ENCODE peak calls at places on chromosomes 12 and 14, in ten cellular contexts. One of them, this sample, is unnamed.

GRCh38 chr12:71011261-71011660 is 90.7 kb upstream of the PTPRR start:
- DNase-seq in activated naive CD8-positive, alpha-beta T cell treated with anti-CD3 and anti-CD28 coated beads, Interleukin-2, amount 50 U/mL, for 24 hours: no peak
- DNase-seq in activated T-cell treated with anti-CD3 and anti-CD28 coated beads, Interleukin-2, amount 50 U/mL, for 48 hours: no peak
- DNase-seq in iris pigment epithelial cell: peak
- DNase-seq in sciatic nerve: no peak
- DNase-seq in stimulated activated CD4-positive, alpha-beta T cell treated with anti-CD3 and anti-CD28 coated beads, Interleukin-2, amount 100 ng/mL, for 48 hours: no peak
- DNase-seq in NCI-H1092 treated with DMSO at 0.1 percent for 48 hours: no peak
- DNase-seq in NCI-H446 treated with DMSO at 0.1 percent for 48 hours: no peak
- DNase-seq in NCI-H2171 treated with DMSO at 0.1 percent for 48 hours: no peak
- DNase-seq in midbrain: no peak
- DNase-seq in this sample: no peak

GRCh38 chr12:101299346-101299745 is 19.4 kb downstream of the UTP20 start:
- DNase-seq in sciatic nerve: no peak
- DNase-seq in activated naive CD8-positive, alpha-beta T cell treated with anti-CD3 and anti-CD28 coated beads, Interleukin-2, amount 50 U/mL, for 24 hours: no peak
- DNase-seq in NCI-H446 treated with DMSO at 0.1 percent for 48 hours: no peak
- DNase-seq in iris pigment epithelial cell: peak
- DNase-seq in activated T-cell treated with anti-CD3 and anti-CD28 coated beads, Interleukin-2, amount 50 U/mL, for 48 hours: no peak
- DNase-seq in stimulated activated CD4-positive, alpha-beta T cell treated with anti-CD3 and anti-CD28 coated beads, Interleukin-2, amount 100 ng/mL, for 48 hours: no peak
- DNase-seq in NCI-H2171 treated with DMSO at 0.1 percent for 48 hours: no peak
- DNase-seq in midbrain: peak
- DNase-seq in NCI-H1092 treated with DMSO at 0.1 percent for 48 hours: no peak
- DNase-seq in this sample: no peak

GRCh38 chr14:35117112-35117511 is 4.7 kb downstream of the PPP2R3C start:
- DNase-seq in midbrain: no peak
- DNase-seq in activated naive CD8-positive, alpha-beta T cell treated with anti-CD3 and anti-CD28 coated beads, Interleukin-2, amount 50 U/mL, for 24 hours: no peak
- DNase-seq in NCI-H2171 treated with DMSO at 0.1 percent for 48 hours: no peak
- DNase-seq in NCI-H446 treated with DMSO at 0.1 percent for 48 hours: no peak
- DNase-seq in sciatic nerve: no peak
- DNase-seq in NCI-H1092 treated with DMSO at 0.1 percent for 48 hours: no peak
- DNase-seq in stimulated activated CD4-positive, alpha-beta T cell treated with anti-CD3 and anti-CD28 coated beads, Interleukin-2, amount 100 ng/mL, for 48 hours: no peak
- DNase-seq in activated T-cell treated with anti-CD3 and anti-CD28 coated beads, Interleukin-2, amount 50 U/mL, for 48 hours: no peak
- DNase-seq in iris pigment epithelial cell: peak
- DNase-seq in this sample: no peak

GRCh38 chr12:122841544-122842321 is 6.5 kb downstream of the HIP1R start:
- DNase-seq in midbrain: peak
- DNase-seq in iris pigment epithelial cell: peak
- DNase-seq in sciatic nerve: no peak
- DNase-seq in activated T-cell treated with anti-CD3 and anti-CD28 coated beads, Interleukin-2, amount 50 U/mL, for 48 hours: no peak
- DNase-seq in activated naive CD8-positive, alpha-beta T cell treated with anti-CD3 and anti-CD28 coated beads, Interleukin-2, amount 50 U/mL, for 24 hours: no peak
- DNase-seq in stimulated activated CD4-positive, alpha-beta T cell treated with anti-CD3 and anti-CD28 coated beads, Interleukin-2, amount 100 ng/mL, for 48 hours: no peak
- DNase-seq in NCI-H446 treated with DMSO at 0.1 percent for 48 hours: no peak
- DNase-seq in NCI-H1092 treated with DMSO at 0.1 percent for 48 hours: peak
- DNase-seq in NCI-H2171 treated with DMSO at 0.1 percent for 48 hours: no peak
- DNase-seq in this sample: peak

GRCh38 chr12:1907652-1908611 is 10.5 kb downstream of the CACNA2D4 start:
- DNase-seq in iris pigment epithelial cell: no peak
- DNase-seq in NCI-H1092 treated with DMSO at 0.1 percent for 48 hours: no peak
- DNase-seq in sciatic nerve: peak
- DNase-seq in NCI-H446 treated with DMSO at 0.1 percent for 48 hours: no peak
- DNase-seq in midbrain: no peak
- DNase-seq in stimulated activated CD4-positive, alpha-beta T cell treated with anti-CD3 and anti-CD28 coated beads, Interleukin-2, amount 100 ng/mL, for 48 hours: no peak
- DNase-seq in activated naive CD8-positive, alpha-beta T cell treated with anti-CD3 and anti-CD28 coated beads, Interleukin-2, amount 50 U/mL, for 24 hours: peak
- DNase-seq in NCI-H2171 treated with DMSO at 0.1 percent for 48 hours: no peak
- DNase-seq in activated T-cell treated with anti-CD3 and anti-CD28 coated beads, Interleukin-2, amount 50 U/mL, for 48 hours: peak
- DNase-seq in this sample: no peak

GRCh38 chr14:37597538-37598084 is 2.2 kb downstream of the TTC6 start:
- DNase-seq in midbrain: no peak
- DNase-seq in iris pigment epithelial cell: peak
- DNase-seq in NCI-H1092 treated with DMSO at 0.1 percent for 48 hours: no peak
- DNase-seq in activated naive CD8-positive, alpha-beta T cell treated with anti-CD3 and anti-CD28 coated beads, Interleukin-2, amount 50 U/mL, for 24 hours: no peak
- DNase-seq in NCI-H2171 treated with DMSO at 0.1 percent for 48 hours: peak
- DNase-seq in stimulated activated CD4-positive, alpha-beta T cell treated with anti-CD3 and anti-CD28 coated beads, Interleukin-2, amount 100 ng/mL, for 48 hours: no peak
- DNase-seq in NCI-H446 treated with DMSO at 0.1 percent for 48 hours: no peak
- DNase-seq in sciatic nerve: no peak
- DNase-seq in activated T-cell treated with anti-CD3 and anti-CD28 coated beads, Interleukin-2, amount 50 U/mL, for 48 hours: no peak
- DNase-seq in this sample: no peak

GRCh38 chr12:124694846-124695497 is 127.6 kb upstream of the NCOR2 start:
- DNase-seq in activated T-cell treated with anti-CD3 and anti-CD28 coated beads, Interleukin-2, amount 50 U/mL, for 48 hours: no peak
- DNase-seq in NCI-H2171 treated with DMSO at 0.1 percent for 48 hours: no peak
- DNase-seq in NCI-H446 treated with DMSO at 0.1 percent for 48 hours: no peak
- DNase-seq in sciatic nerve: no peak
- DNase-seq in midbrain: no peak
- DNase-seq in activated naive CD8-positive, alpha-beta T cell treated with anti-CD3 and anti-CD28 coated beads, Interleukin-2, amount 50 U/mL, for 24 hours: no peak
- DNase-seq in NCI-H1092 treated with DMSO at 0.1 percent for 48 hours: no peak
- DNase-seq in stimulated activated CD4-positive, alpha-beta T cell treated with anti-CD3 and anti-CD28 coated beads, Interleukin-2, amount 100 ng/mL, for 48 hours: no peak
- DNase-seq in iris pigment epithelial cell: peak
- DNase-seq in this sample: no peak

GRCh38 chr14:105100931-105101330 is 35.7 kb upstream of the GPR132 start:
- DNase-seq in NCI-H446 treated with DMSO at 0.1 percent for 48 hours: no peak
- DNase-seq in NCI-H1092 treated with DMSO at 0.1 percent for 48 hours: no peak
- DNase-seq in iris pigment epithelial cell: no peak
- DNase-seq in sciatic nerve: peak
- DNase-seq in midbrain: no peak
- DNase-seq in activated T-cell treated with anti-CD3 and anti-CD28 coated beads, Interleukin-2, amount 50 U/mL, for 48 hours: no peak
- DNase-seq in activated naive CD8-positive, alpha-beta T cell treated with anti-CD3 and anti-CD28 coated beads, Interleukin-2, amount 50 U/mL, for 24 hours: no peak
- DNase-seq in stimulated activated CD4-positive, alpha-beta T cell treated with anti-CD3 and anti-CD28 coated beads, Interleukin-2, amount 100 ng/mL, for 48 hours: no peak
- DNase-seq in NCI-H2171 treated with DMSO at 0.1 percent for 48 hours: no peak
- DNase-seq in this sample: no peak

GRCh38 chr14:105982664-105983063 is 456.3 kb downstream of the TMEM121 start:
- DNase-seq in NCI-H1092 treated with DMSO at 0.1 percent for 48 hours: no peak
- DNase-seq in NCI-H2171 treated with DMSO at 0.1 percent for 48 hours: no peak
- DNase-seq in activated T-cell treated with anti-CD3 and anti-CD28 coated beads, Interleukin-2, amount 50 U/mL, for 48 hours: no peak
- DNase-seq in sciatic nerve: no peak
- DNase-seq in iris pigment epithelial cell: no peak
- DNase-seq in stimulated activated CD4-positive, alpha-beta T cell treated with anti-CD3 and anti-CD28 coated beads, Interleukin-2, amount 100 ng/mL, for 48 hours: no peak
- DNase-seq in midbrain: no peak
- DNase-seq in NCI-H446 treated with DMSO at 0.1 percent for 48 hours: no peak
- DNase-seq in activated naive CD8-positive, alpha-beta T cell treated with anti-CD3 and anti-CD28 coated beads, Interleukin-2, amount 50 U/mL, for 24 hours: no peak
- DNase-seq in this sample: no peak

GRCh38 chr12:110921262-110921661 is 883 bp upstream of the MYL2 start:
- DNase-seq in activated T-cell treated with anti-CD3 and anti-CD28 coated beads, Interleukin-2, amount 50 U/mL, for 48 hours: no peak
- DNase-seq in activated naive CD8-positive, alpha-beta T cell treated with anti-CD3 and anti-CD28 coated beads, Interleukin-2, amount 50 U/mL, for 24 hours: no peak
- DNase-seq in NCI-H2171 treated with DMSO at 0.1 percent for 48 hours: no peak
- DNase-seq in sciatic nerve: no peak
- DNase-seq in midbrain: no peak
- DNase-seq in iris pigment epithelial cell: peak
- DNase-seq in NCI-H1092 treated with DMSO at 0.1 percent for 48 hours: no peak
- DNase-seq in NCI-H446 treated with DMSO at 0.1 percent for 48 hours: no peak
- DNase-seq in stimulated activated CD4-positive, alpha-beta T cell treated with anti-CD3 and anti-CD28 coated beads, Interleukin-2, amount 100 ng/mL, for 48 hours: no peak
- DNase-seq in this sample: no peak

GRCh38 chr12:40078201-40078730 is 27.6 kb downstream of the SLC2A13 start:
- DNase-seq in activated T-cell treated with anti-CD3 and anti-CD28 coated beads, Interleukin-2, amount 50 U/mL, for 48 hours: no peak
- DNase-seq in NCI-H446 treated with DMSO at 0.1 percent for 48 hours: no peak
- DNase-seq in iris pigment epithelial cell: no peak
- DNase-seq in NCI-H2171 treated with DMSO at 0.1 percent for 48 hours: no peak
- DNase-seq in midbrain: no peak
- DNase-seq in activated naive CD8-positive, alpha-beta T cell treated with anti-CD3 and anti-CD28 coated beads, Interleukin-2, amount 50 U/mL, for 24 hours: no peak
- DNase-seq in sciatic nerve: no peak
- DNase-seq in stimulated activated CD4-positive, alpha-beta T cell treated with anti-CD3 and anti-CD28 coated beads, Interleukin-2, amount 100 ng/mL, for 48 hours: no peak
- DNase-seq in NCI-H1092 treated with DMSO at 0.1 percent for 48 hours: no peak
- DNase-seq in this sample: no peak

GRCh38 chr12:32104572-32105355 is 1.9 kb upstream of the BICD1 start:
- DNase-seq in stimulated activated CD4-positive, alpha-beta T cell treated with anti-CD3 and anti-CD28 coated beads, Interleukin-2, amount 100 ng/mL, for 48 hours: no peak
- DNase-seq in midbrain: peak
- DNase-seq in activated T-cell treated with anti-CD3 and anti-CD28 coated beads, Interleukin-2, amount 50 U/mL, for 48 hours: no peak
- DNase-seq in NCI-H1092 treated with DMSO at 0.1 percent for 48 hours: no peak
- DNase-seq in iris pigment epithelial cell: no peak
- DNase-seq in sciatic nerve: no peak
- DNase-seq in NCI-H446 treated with DMSO at 0.1 percent for 48 hours: no peak
- DNase-seq in NCI-H2171 treated with DMSO at 0.1 percent for 48 hours: no peak
- DNase-seq in activated naive CD8-positive, alpha-beta T cell treated with anti-CD3 and anti-CD28 coated beads, Interleukin-2, amount 50 U/mL, for 24 hours: no peak
- DNase-seq in this sample: no peak

GRCh38 chr14:101064121-101064661 is 160.7 kb upstream of the RTL1 start:
- DNase-seq in NCI-H2171 treated with DMSO at 0.1 percent for 48 hours: no peak
- DNase-seq in activated T-cell treated with anti-CD3 and anti-CD28 coated beads, Interleukin-2, amount 50 U/mL, for 48 hours: no peak
- DNase-seq in stimulated activated CD4-positive, alpha-beta T cell treated with anti-CD3 and anti-CD28 coated beads, Interleukin-2, amount 100 ng/mL, for 48 hours: no peak
- DNase-seq in midbrain: no peak
- DNase-seq in NCI-H1092 treated with DMSO at 0.1 percent for 48 hours: no peak
- DNase-seq in activated naive CD8-positive, alpha-beta T cell treated with anti-CD3 and anti-CD28 coated beads, Interleukin-2, amount 50 U/mL, for 24 hours: no peak
- DNase-seq in NCI-H446 treated with DMSO at 0.1 percent for 48 hours: no peak
- DNase-seq in iris pigment epithelial cell: no peak
- DNase-seq in sciatic nerve: peak
- DNase-seq in this sample: no peak

GRCh38 chr12:25839470-25839869 is 119.0 kb upstream of the RASSF8 start:
- DNase-seq in iris pigment epithelial cell: peak
- DNase-seq in midbrain: no peak
- DNase-seq in NCI-H1092 treated with DMSO at 0.1 percent for 48 hours: no peak
- DNase-seq in sciatic nerve: no peak
- DNase-seq in NCI-H446 treated with DMSO at 0.1 percent for 48 hours: no peak
- DNase-seq in stimulated activated CD4-positive, alpha-beta T cell treated with anti-CD3 and anti-CD28 coated beads, Interleukin-2, amount 100 ng/mL, for 48 hours: no peak
- DNase-seq in NCI-H2171 treated with DMSO at 0.1 percent for 48 hours: no peak
- DNase-seq in activated T-cell treated with anti-CD3 and anti-CD28 coated beads, Interleukin-2, amount 50 U/mL, for 48 hours: no peak
- DNase-seq in activated naive CD8-positive, alpha-beta T cell treated with anti-CD3 and anti-CD28 coated beads, Interleukin-2, amount 50 U/mL, for 24 hours: no peak
- DNase-seq in this sample: no peak

GRCh38 chr14:97074456-97074855 is 277.3 kb downstream of the VRK1 start:
- DNase-seq in NCI-H1092 treated with DMSO at 0.1 percent for 48 hours: no peak
- DNase-seq in iris pigment epithelial cell: no peak
- DNase-seq in NCI-H446 treated with DMSO at 0.1 percent for 48 hours: no peak
- DNase-seq in activated naive CD8-positive, alpha-beta T cell treated with anti-CD3 and anti-CD28 coated beads, Interleukin-2, amount 50 U/mL, for 24 hours: no peak
- DNase-seq in NCI-H2171 treated with DMSO at 0.1 percent for 48 hours: no peak
- DNase-seq in midbrain: no peak
- DNase-seq in activated T-cell treated with anti-CD3 and anti-CD28 coated beads, Interleukin-2, amount 50 U/mL, for 48 hours: no peak
- DNase-seq in sciatic nerve: no peak
- DNase-seq in stimulated activated CD4-positive, alpha-beta T cell treated with anti-CD3 and anti-CD28 coated beads, Interleukin-2, amount 100 ng/mL, for 48 hours: no peak
- DNase-seq in this sample: no peak

GRCh38 chr12:2250797-2251196 is 198.0 kb downstream of the CACNA1C start:
- DNase-seq in activated T-cell treated with anti-CD3 and anti-CD28 coated beads, Interleukin-2, amount 50 U/mL, for 48 hours: no peak
- DNase-seq in iris pigment epithelial cell: no peak
- DNase-seq in NCI-H1092 treated with DMSO at 0.1 percent for 48 hours: no peak
- DNase-seq in stimulated activated CD4-positive, alpha-beta T cell treated with anti-CD3 and anti-CD28 coated beads, Interleukin-2, amount 100 ng/mL, for 48 hours: no peak
- DNase-seq in sciatic nerve: no peak
- DNase-seq in activated naive CD8-positive, alpha-beta T cell treated with anti-CD3 and anti-CD28 coated beads, Interleukin-2, amount 50 U/mL, for 24 hours: no peak
- DNase-seq in NCI-H2171 treated with DMSO at 0.1 percent for 48 hours: no peak
- DNase-seq in NCI-H446 treated with DMSO at 0.1 percent for 48 hours: no peak
- DNase-seq in midbrain: no peak
- DNase-seq in this sample: no peak

GRCh38 chr14:23360496-23360895 is 4.5 kb downstream of the EFS start:
- DNase-seq in activated naive CD8-positive, alpha-beta T cell treated with anti-CD3 and anti-CD28 coated beads, Interleukin-2, amount 50 U/mL, for 24 hours: no peak
- DNase-seq in stimulated activated CD4-positive, alpha-beta T cell treated with anti-CD3 and anti-CD28 coated beads, Interleukin-2, amount 100 ng/mL, for 48 hours: no peak
- DNase-seq in NCI-H2171 treated with DMSO at 0.1 percent for 48 hours: no peak
- DNase-seq in NCI-H1092 treated with DMSO at 0.1 percent for 48 hours: no peak
- DNase-seq in activated T-cell treated with anti-CD3 and anti-CD28 coated beads, Interleukin-2, amount 50 U/mL, for 48 hours: no peak
- DNase-seq in sciatic nerve: no peak
- DNase-seq in midbrain: peak
- DNase-seq in iris pigment epithelial cell: no peak
- DNase-seq in NCI-H446 treated with DMSO at 0.1 percent for 48 hours: no peak
- DNase-seq in this sample: no peak

GRCh38 chr12:129871991-129872969 is 31.5 kb downstream of the TMEM132D start:
- DNase-seq in iris pigment epithelial cell: no peak
- DNase-seq in activated T-cell treated with anti-CD3 and anti-CD28 coated beads, Interleukin-2, amount 50 U/mL, for 48 hours: no peak
- DNase-seq in midbrain: no peak
- DNase-seq in stimulated activated CD4-positive, alpha-beta T cell treated with anti-CD3 and anti-CD28 coated beads, Interleukin-2, amount 100 ng/mL, for 48 hours: no peak
- DNase-seq in activated naive CD8-positive, alpha-beta T cell treated with anti-CD3 and anti-CD28 coated beads, Interleukin-2, amount 50 U/mL, for 24 hours: no peak
- DNase-seq in sciatic nerve: no peak
- DNase-seq in NCI-H446 treated with DMSO at 0.1 percent for 48 hours: no peak
- DNase-seq in NCI-H1092 treated with DMSO at 0.1 percent for 48 hours: peak
- DNase-seq in NCI-H2171 treated with DMSO at 0.1 percent for 48 hours: no peak
- DNase-seq in this sample: no peak

GRCh38 chr14:101755591-101756324 is 5.8 kb upstream of the PPP2R5C start:
- DNase-seq in iris pigment epithelial cell: no peak
- DNase-seq in midbrain: no peak
- DNase-seq in sciatic nerve: no peak
- DNase-seq in stimulated activated CD4-positive, alpha-beta T cell treated with anti-CD3 and anti-CD28 coated beads, Interleukin-2, amount 100 ng/mL, for 48 hours: no peak
- DNase-seq in NCI-H446 treated with DMSO at 0.1 percent for 48 hours: no peak
- DNase-seq in NCI-H2171 treated with DMSO at 0.1 percent for 48 hours: no peak
- DNase-seq in NCI-H1092 treated with DMSO at 0.1 percent for 48 hours: no peak
- DNase-seq in activated T-cell treated with anti-CD3 and anti-CD28 coated beads, Interleukin-2, amount 50 U/mL, for 48 hours: no peak
- DNase-seq in activated naive CD8-positive, alpha-beta T cell treated with anti-CD3 and anti-CD28 coated beads, Interleukin-2, amount 50 U/mL, for 24 hours: no peak
- DNase-seq in this sample: no peak

GRCh38 chr12:65685514-65685913 is 138.8 kb upstream of the HMGA2 start:
- DNase-seq in NCI-H2171 treated with DMSO at 0.1 percent for 48 hours: no peak
- DNase-seq in activated T-cell treated with anti-CD3 and anti-CD28 coated beads, Interleukin-2, amount 50 U/mL, for 48 hours: no peak
- DNase-seq in NCI-H1092 treated with DMSO at 0.1 percent for 48 hours: no peak
- DNase-seq in sciatic nerve: no peak
- DNase-seq in iris pigment epithelial cell: peak
- DNase-seq in midbrain: no peak
- DNase-seq in activated naive CD8-positive, alpha-beta T cell treated with anti-CD3 and anti-CD28 coated beads, Interleukin-2, amount 50 U/mL, for 24 hours: no peak
- DNase-seq in NCI-H446 treated with DMSO at 0.1 percent for 48 hours: no peak
- DNase-seq in stimulated activated CD4-positive, alpha-beta T cell treated with anti-CD3 and anti-CD28 coated beads, Interleukin-2, amount 100 ng/mL, for 48 hours: no peak
- DNase-seq in this sample: no peak

GRCh38 chr14:46651526-46652144 is at the start of gene RPL10L:
- DNase-seq in activated T-cell treated with anti-CD3 and anti-CD28 coated beads, Interleukin-2, amount 50 U/mL, for 48 hours: no peak
- DNase-seq in NCI-H2171 treated with DMSO at 0.1 percent for 48 hours: no peak
- DNase-seq in stimulated activated CD4-positive, alpha-beta T cell treated with anti-CD3 and anti-CD28 coated beads, Interleukin-2, amount 100 ng/mL, for 48 hours: no peak
- DNase-seq in midbrain: no peak
- DNase-seq in activated naive CD8-positive, alpha-beta T cell treated with anti-CD3 and anti-CD28 coated beads, Interleukin-2, amount 50 U/mL, for 24 hours: no peak
- DNase-seq in NCI-H446 treated with DMSO at 0.1 percent for 48 hours: no peak
- DNase-seq in NCI-H1092 treated with DMSO at 0.1 percent for 48 hours: no peak
- DNase-seq in iris pigment epithelial cell: no peak
- DNase-seq in sciatic nerve: no peak
- DNase-seq in this sample: no peak

GRCh38 chr12:23197266-23197665 is 572.3 kb downstream of the ETNK1 start:
- DNase-seq in iris pigment epithelial cell: peak
- DNase-seq in NCI-H1092 treated with DMSO at 0.1 percent for 48 hours: no peak
- DNase-seq in NCI-H2171 treated with DMSO at 0.1 percent for 48 hours: no peak
- DNase-seq in stimulated activated CD4-positive, alpha-beta T cell treated with anti-CD3 and anti-CD28 coated beads, Interleukin-2, amount 100 ng/mL, for 48 hours: no peak
- DNase-seq in midbrain: no peak
- DNase-seq in activated naive CD8-positive, alpha-beta T cell treated with anti-CD3 and anti-CD28 coated beads, Interleukin-2, amount 50 U/mL, for 24 hours: no peak
- DNase-seq in sciatic nerve: no peak
- DNase-seq in activated T-cell treated with anti-CD3 and anti-CD28 coated beads, Interleukin-2, amount 50 U/mL, for 48 hours: no peak
- DNase-seq in NCI-H446 treated with DMSO at 0.1 percent for 48 hours: no peak
- DNase-seq in this sample: no peak

GRCh38 chr12:42790761-42791151 is 201.2 kb upstream of the PRICKLE1 start:
- DNase-seq in midbrain: no peak
- DNase-seq in sciatic nerve: no peak
- DNase-seq in stimulated activated CD4-positive, alpha-beta T cell treated with anti-CD3 and anti-CD28 coated beads, Interleukin-2, amount 100 ng/mL, for 48 hours: no peak
- DNase-seq in NCI-H2171 treated with DMSO at 0.1 percent for 48 hours: no peak
- DNase-seq in NCI-H446 treated with DMSO at 0.1 percent for 48 hours: no peak
- DNase-seq in iris pigment epithelial cell: peak
- DNase-seq in activated T-cell treated with anti-CD3 and anti-CD28 coated beads, Interleukin-2, amount 50 U/mL, for 48 hours: no peak
- DNase-seq in activated naive CD8-positive, alpha-beta T cell treated with anti-CD3 and anti-CD28 coated beads, Interleukin-2, amount 50 U/mL, for 24 hours: no peak
- DNase-seq in NCI-H1092 treated with DMSO at 0.1 percent for 48 hours: no peak
- DNase-seq in this sample: no peak

GRCh38 chr12:49432616-49433015 is 65.4 kb downstream of the SPATS2 start:
- DNase-seq in sciatic nerve: no peak
- DNase-seq in stimulated activated CD4-positive, alpha-beta T cell treated with anti-CD3 and anti-CD28 coated beads, Interleukin-2, amount 100 ng/mL, for 48 hours: no peak
- DNase-seq in NCI-H2171 treated with DMSO at 0.1 percent for 48 hours: no peak
- DNase-seq in activated naive CD8-positive, alpha-beta T cell treated with anti-CD3 and anti-CD28 coated beads, Interleukin-2, amount 50 U/mL, for 24 hours: no peak
- DNase-seq in NCI-H446 treated with DMSO at 0.1 percent for 48 hours: no peak
- DNase-seq in iris pigment epithelial cell: no peak
- DNase-seq in NCI-H1092 treated with DMSO at 0.1 percent for 48 hours: no peak
- DNase-seq in midbrain: no peak
- DNase-seq in activated T-cell treated with anti-CD3 and anti-CD28 coated beads, Interleukin-2, amount 50 U/mL, for 48 hours: no peak
- DNase-seq in this sample: no peak

GRCh38 chr14:102484316-102484715 is 25.3 kb downstream of the ANKRD9 start:
- DNase-seq in NCI-H1092 treated with DMSO at 0.1 percent for 48 hours: no peak
- DNase-seq in stimulated activated CD4-positive, alpha-beta T cell treated with anti-CD3 and anti-CD28 coated beads, Interleukin-2, amount 100 ng/mL, for 48 hours: no peak
- DNase-seq in activated T-cell treated with anti-CD3 and anti-CD28 coated beads, Interleukin-2, amount 50 U/mL, for 48 hours: no peak
- DNase-seq in NCI-H446 treated with DMSO at 0.1 percent for 48 hours: no peak
- DNase-seq in midbrain: no peak
- DNase-seq in activated naive CD8-positive, alpha-beta T cell treated with anti-CD3 and anti-CD28 coated beads, Interleukin-2, amount 50 U/mL, for 24 hours: no peak
- DNase-seq in NCI-H2171 treated with DMSO at 0.1 percent for 48 hours: no peak
- DNase-seq in sciatic nerve: peak
- DNase-seq in iris pigment epithelial cell: no peak
- DNase-seq in this sample: no peak

GRCh38 chr12:65494537-65494936 is 216.1 kb downstream of the MSRB3 start:
- DNase-seq in sciatic nerve: no peak
- DNase-seq in iris pigment epithelial cell: peak
- DNase-seq in stimulated activated CD4-positive, alpha-beta T cell treated with anti-CD3 and anti-CD28 coated beads, Interleukin-2, amount 100 ng/mL, for 48 hours: no peak
- DNase-seq in NCI-H2171 treated with DMSO at 0.1 percent for 48 hours: no peak
- DNase-seq in NCI-H1092 treated with DMSO at 0.1 percent for 48 hours: no peak
- DNase-seq in activated naive CD8-positive, alpha-beta T cell treated with anti-CD3 and anti-CD28 coated beads, Interleukin-2, amount 50 U/mL, for 24 hours: no peak
- DNase-seq in activated T-cell treated with anti-CD3 and anti-CD28 coated beads, Interleukin-2, amount 50 U/mL, for 48 hours: no peak
- DNase-seq in midbrain: no peak
- DNase-seq in NCI-H446 treated with DMSO at 0.1 percent for 48 hours: no peak
- DNase-seq in this sample: no peak

GRCh38 chr14:93108105-93108504 is 7.6 kb downstream of the ITPK1 start:
- DNase-seq in midbrain: no peak
- DNase-seq in iris pigment epithelial cell: no peak
- DNase-seq in NCI-H446 treated with DMSO at 0.1 percent for 48 hours: no peak
- DNase-seq in NCI-H1092 treated with DMSO at 0.1 percent for 48 hours: no peak
- DNase-seq in NCI-H2171 treated with DMSO at 0.1 percent for 48 hours: no peak
- DNase-seq in sciatic nerve: no peak
- DNase-seq in activated naive CD8-positive, alpha-beta T cell treated with anti-CD3 and anti-CD28 coated beads, Interleukin-2, amount 50 U/mL, for 24 hours: no peak
- DNase-seq in stimulated activated CD4-positive, alpha-beta T cell treated with anti-CD3 and anti-CD28 coated beads, Interleukin-2, amount 100 ng/mL, for 48 hours: no peak
- DNase-seq in activated T-cell treated with anti-CD3 and anti-CD28 coated beads, Interleukin-2, amount 50 U/mL, for 48 hours: no peak
- DNase-seq in this sample: no peak

GRCh38 chr12:103768467-103769123 is 72.4 kb downstream of the NT5DC3 start:
- DNase-seq in activated T-cell treated with anti-CD3 and anti-CD28 coated beads, Interleukin-2, amount 50 U/mL, for 48 hours: no peak
- DNase-seq in iris pigment epithelial cell: no peak
- DNase-seq in NCI-H2171 treated with DMSO at 0.1 percent for 48 hours: peak
- DNase-seq in NCI-H446 treated with DMSO at 0.1 percent for 48 hours: no peak
- DNase-seq in stimulated activated CD4-positive, alpha-beta T cell treated with anti-CD3 and anti-CD28 coated beads, Interleukin-2, amount 100 ng/mL, for 48 hours: no peak
- DNase-seq in activated naive CD8-positive, alpha-beta T cell treated with anti-CD3 and anti-CD28 coated beads, Interleukin-2, amount 50 U/mL, for 24 hours: no peak
- DNase-seq in sciatic nerve: no peak
- DNase-seq in NCI-H1092 treated with DMSO at 0.1 percent for 48 hours: no peak
- DNase-seq in midbrain: no peak
- DNase-seq in this sample: no peak